ENCODE peak calls at places on chromosome 5, in six cellular contexts. H is ACHN; G is NCI-H460; A is fibroblast of pulmonary artery; T is activated T-helper 2 cell treated with anti-CD3 and anti-CD28 coated beads, Interferon-gamma antibody, Interleukin-2, Interleukin-4, amounts not matched to agents 10 μg/mL and 5 μg/mL and 100 μg/mL, durations not matched to agents 14 hours and 24 hours and 36 hours; Q is NCI-H2107. O is an unnamed sample.

GRCh38 chr5:134140530-134141201 is 26.2 kb downstream of the TCF7 start:
- DNase-seq in H (peak), G (peak), A (peak), T (peak), Q (no peak), O (peak)

GRCh38 chr5:62569466-62569865 is 9.2 kb upstream of the LRRC70 start:
- DNase-seq in H (no peak), G (no peak), A (peak), T (no peak), Q (no peak), O (no peak)

GRCh38 chr5:38455797-38456330 is 100.6 kb downstream of the LIFR start:
- DNase-seq in H (no peak), G (no peak), A (no peak), T (no peak), Q (no peak), O (no peak)

GRCh38 chr5:1315709-1316587 is 21.1 kb upstream of the TERT start:
- DNase-seq in H (no peak), G (no peak), A (peak), T (peak), Q (peak), O (peak)

GRCh38 chr5:112419596-112420110 is 576 bp upstream of the EPB41L4A start:
- DNase-seq in H (peak), G (no peak), A (peak), T (peak), Q (no peak), O (peak)

GRCh38 chr5:96093890-96094381 is 132.3 kb upstream of the ELL2 start:
- DNase-seq in H (peak), G (no peak), A (no peak), T (no peak), Q (no peak), O (peak)

GRCh38 chr5:88785396-88786216 is 97.4 kb downstream of the MEF2C start:
- DNase-seq in H (peak), G (peak), A (peak), T (no peak), Q (peak), O (peak)

GRCh38 chr5:56440871-56441740 is 208.0 kb upstream of the ANKRD55 start:
- DNase-seq in H (no peak), G (peak), A (peak), T (no peak), Q (no peak), O (peak)

GRCh38 chr5:174618589-174618988 is 105.8 kb upstream of the MSX2 start:
- DNase-seq in H (no peak), G (no peak), A (no peak), T (no peak), Q (no peak), O (no peak)

GRCh38 chr5:133753856-133754255 is 141.5 kb upstream of the FSTL4 start:
- DNase-seq in H (no peak), G (no peak), A (no peak), T (no peak), Q (no peak), O (no peak)

GRCh38 chr5:39164016-39164415 is 55.3 kb downstream of the FYB1 start:
- DNase-seq in H (no peak), G (no peak), A (no peak), T (no peak), Q (no peak), O (no peak)

GRCh38 chr5:138702166-138702826 is 50.9 kb upstream of the CTNNA1 start:
- DNase-seq in H (no peak), G (peak), A (no peak), T (no peak), Q (no peak), O (no peak)

GRCh38 chr5:116577064-116577788 is 2.6 kb upstream of the SEMA6A start:
- DNase-seq in H (no peak), G (no peak), A (no peak), T (no peak), Q (no peak), O (no peak)

GRCh38 chr5:6446626-6447309 is 1.9 kb upstream of the UBE2QL1 start:
- DNase-seq in H (no peak), G (no peak), A (no peak), T (no peak), Q (no peak), O (no peak)

GRCh38 chr5:172771439-172772111 is 580 bp upstream of the DUSP1 start:
- DNase-seq in H (no peak), G (no peak), A (no peak), T (no peak), Q (no peak), O (no peak)

GRCh38 chr5:148209151-148209550 is 6.3 kb downstream of the SPINK6 start:
- DNase-seq in H (no peak), G (no peak), A (no peak), T (no peak), Q (no peak), O (no peak)

GRCh38 chr5:179805070-179805528 is 1.6 kb downstream of the MGAT4B start:
- DNase-seq in H (no peak), G (no peak), A (no peak), T (no peak), Q (no peak), O (no peak)

GRCh38 chr5:110969502-110969901 is 102.0 kb upstream of the TSLP start:
- DNase-seq in H (no peak), G (no peak), A (no peak), T (no peak), Q (peak), O (no peak)